ENCODE peak calls at places on chromosomes 4 and X, in five cellular contexts. R is nucleus accumbens; Y is natural killer cell treated with Interleukin-12 subunit alpha and Interleukin-12 subunit beta and Interleukin-15 and Interleukin-18, amount 100 ng/mL, for 72 hours; Z is activated CD4-positive, alpha-beta T cell treated with anti-CD3 and anti-CD28 coated beads, Interleukin-2, amount 50 U/mL, for 1 hour; H is AG20443. I is an unnamed sample.

GRCh38 chr4:119693127-119693526 is 64.5 kb upstream of the PDE5A start:
- DNase-seq in Y (no peak), H (peak; percentile 13), R (no peak), Z (no peak), I (no peak)

GRCh38 chrX:39164212-39164611 is 363.0 kb downstream of the MID1IP1 start:
- DNase-seq in Y (no peak), H (no peak), Z (no peak), R (no peak), I (no peak)

GRCh38 chr4:136742330-136742729 is 790.0 kb downstream of the PCDH18 start:
- DNase-seq in R (no peak), H (no peak), Y (no peak), Z (no peak), I (peak; percentile 3)

GRCh38 chr4:36079666-36080065 is 164.6 kb downstream of the ARAP2 start:
- DNase-seq in H (no peak), R (no peak), Z (no peak), Y (no peak), I (no peak)

GRCh38 chr4:143482753-143483362 is 30.6 kb upstream of the SMARCA5 start:
- DNase-seq in Z (no peak), Y (no peak), H (peak; percentile 65), R (no peak), I (peak; percentile 27)

GRCh38 chrX:104347860-104348259 is 93.1 kb upstream of the ESX1 start:
- DNase-seq in Z (no peak), Y (no peak), H (no peak), R (no peak), I (no peak)

GRCh38 chr4:17577660-17578481 is 873 bp downstream of the LAP3 start:
- DNase-seq in R (no peak), Y (no peak), Z (no peak), H (peak; percentile 45), I (no peak)

GRCh38 chrX:13085533-13085932 is 41.1 kb upstream of the FAM9C start:
- DNase-seq in Z (peak; percentile 48), R (no peak), H (no peak), Y (no peak), I (no peak)

GRCh38 chr4:146062325-146062715 is 113.2 kb upstream of the LSM6 start:
- DNase-seq in R (no peak), Z (no peak), Y (no peak), H (no peak), I (no peak)

GRCh38 chr4:105194328-105195231 is 47.9 kb downstream of the TET2 start:
- DNase-seq in H (no peak), Y (no peak), Z (no peak), R (no peak), I (no peak)

GRCh38 chr4:133151301-133151680 is 2.2 kb downstream of the PCDH10 start:
- DNase-seq in Z (no peak), Y (no peak), H (peak; percentile 6), R (no peak), I (no peak)

GRCh38 chrX:53316121-53316859 is 34.9 kb upstream of the IQSEC2 start:
- DNase-seq in Z (no peak), R (no peak), H (no peak), Y (peak; percentile 28), I (no peak)

GRCh38 chr4:104596189-104596588 is 101.5 kb upstream of the CXXC4 start:
- DNase-seq in Z (no peak), R (no peak), H (no peak), Y (no peak), I (no peak)

GRCh38 chr4:14924945-14925344 is 77.3 kb upstream of the CPEB2 start:
- DNase-seq in Y (no peak), Z (no peak), R (no peak), H (no peak), I (no peak)

GRCh38 chr4:10442976-10443375 is 14.2 kb downstream of the ZNF518B start:
- DNase-seq in R (no peak), Z (no peak), H (no peak), Y (no peak), I (no peak)

GRCh38 chrX:40121618-40122017 is 23.9 kb upstream of the BCOR start:
- DNase-seq in R (no peak), H (no peak), Z (no peak), Y (no peak), I (no peak)

GRCh38 chrX:115030635-115031034 is 13.2 kb upstream of the IL13RA2 start:
- DNase-seq in Y (no peak), R (no peak), H (no peak), Z (no peak), I (peak; percentile 7)

GRCh38 chrX:137549846-137550534 is 15.9 kb upstream of the ZIC3 start:
- DNase-seq in Z (no peak), R (no peak), H (no peak), Y (no peak), I (no peak)

GRCh38 chrX:13377537-13377936 is 57.7 kb upstream of the ATXN3L start:
- DNase-seq in H (peak; percentile 41), Z (no peak), R (no peak), Y (no peak), I (no peak)

GRCh38 chrX:323721-324628 is 5.4 kb upstream of the GTPBP6 start:
- DNase-seq in R (no peak), H (no peak), Y (no peak), Z (peak; percentile 44), I (no peak)

GRCh38 chr4:80073362-80074008 is 456 bp upstream of the ANTXR2 start:
- DNase-seq in R (no peak), Y (no peak), Z (no peak), H (no peak), I (no peak)

GRCh38 chr4:57231781-57232180 is 121.6 kb upstream of the IGFBP7 start:
- DNase-seq in R (no peak), H (no peak), Y (no peak), Z (no peak), I (no peak)

GRCh38 chr4:170794532-170794931 is 704.8 kb upstream of the AADAT start:
- DNase-seq in Z (no peak), Y (no peak), R (no peak), H (no peak), I (no peak)

GRCh38 chr4:55612341-55612740 is 20.3 kb upstream of the PDCL2 start:
- DNase-seq in R (no peak), H (no peak), Z (no peak), Y (no peak), I (no peak)

GRCh38 chr4:101987623-101988243 is 197.2 kb downstream of the BANK1 start:
- DNase-seq in H (no peak), R (no peak), Z (no peak), Y (no peak), I (no peak)

GRCh38 chr4:123826896-123827295 is 430.3 kb downstream of the SPRY1 start:
- DNase-seq in R (no peak), H (no peak), Z (no peak), Y (no peak), I (no peak)

GRCh38 chrX:107542500-107542899 is 85.8 kb upstream of the PRPS1 start:
- DNase-seq in H (peak; percentile 22), Z (no peak), Y (no peak), R (peak; percentile 5), I (no peak)

GRCh38 chr4:169774466-169775445 is 17.0 kb upstream of the HPF1 start:
- DNase-seq in R (no peak), H (no peak), Z (peak; percentile 17), Y (no peak), I (no peak)

GRCh38 chrX:151336809-151337208 is 60.2 kb upstream of the VMA21 start:
- DNase-seq in H (no peak), Z (no peak), Y (no peak), R (no peak), I (no peak)

GRCh38 chrX:10534611-10535010 is 85.8 kb downstream of the MID1 start:
- DNase-seq in Z (no peak), R (no peak), Y (no peak), H (no peak), I (no peak)

GRCh38 chr4:153514001-153514526 is 47.9 kb downstream of the TMEM131L start:
- DNase-seq in Z (no peak), Y (no peak), H (peak; percentile 62), R (no peak), I (no peak)

GRCh38 chrX:103415528-103415927 is 39.2 kb downstream of the BEX3 start:
- DNase-seq in Y (no peak), H (no peak), Z (no peak), R (no peak), I (no peak)

GRCh38 chr4:184283659-184284335 is 66.1 kb upstream of the ENPP6 start:
- DNase-seq in H (no peak), R (no peak), Z (no peak), Y (no peak), I (no peak)

GRCh38 chrX:134692990-134693389 is 34.7 kb upstream of the PLAC1 start:
- DNase-seq in Y (no peak), Z (no peak), H (peak; percentile 35), R (no peak), I (no peak)

GRCh38 chr4:133493241-133493640 is 344.1 kb downstream of the PCDH10 start:
- DNase-seq in Z (no peak), H (no peak), Y (no peak), R (no peak), I (no peak)

GRCh38 chrX:70437921-70438665 is 6.5 kb upstream of the DLG3 start:
- DNase-seq in H (no peak), Y (no peak), R (no peak), Z (no peak), I (no peak)

GRCh38 chr4:75490155-75490554 is 24.0 kb downstream of the RCHY1 start:
- DNase-seq in Y (no peak), Z (no peak), R (no peak), H (no peak), I (no peak)

GRCh38 chr4:139115226-139115625 is 61.8 kb downstream of the ELF2 start:
- DNase-seq in H (no peak), Z (no peak), R (no peak), Y (no peak), I (no peak)

I was measured in glomerular endothelial cell.